ENCODE peak calls at places on chromosomes 5 and 9, in seven cellular contexts. C is uterus, A is cardiac muscle cell, Q is lung, W is hepatocyte, T is GM23338, R is fibroblast of lung. F is an unnamed sample.
A peak's percentile ranks its signal among the peaks of the same experiment; 100 is the strongest.

GRCh38 chr5:3613726-3614125 is 18.1 kb downstream of the IRX1 start:
- DNase-seq in C (no peak), A (no peak), Q (no peak), W (no peak), T (no peak), R (no peak), F (no peak)

GRCh38 chr5:181243521-181244307 is at the start of gene RACK1:
- DNase-seq in C (peak; percentile 86), A (peak; percentile 93), Q (peak; percentile 92), W (peak; percentile 93), T (peak; percentile 95), R (peak; percentile 86), F (peak; percentile 95)

GRCh38 chr5:88144219-88145040 is 124.2 kb downstream of the TMEM161B start:
- DNase-seq in C (peak; percentile 16), A (peak; percentile 12), Q (no peak), W (no peak), T (peak; percentile 63), R (peak; percentile 36), F (no peak)

GRCh38 chr9:135300346-135301141 is 179.0 kb upstream of the PPP1R26 start:
- DNase-seq in C (no peak), A (no peak), Q (no peak), W (no peak), T (no peak), R (no peak), F (peak; percentile 48)

GRCh38 chr5:56663523-56663922 is 151.8 kb upstream of the MAP3K1 start:
- DNase-seq in C (no peak), A (no peak), Q (no peak), W (no peak), T (no peak), R (no peak), F (no peak)

GRCh38 chr5:27015758-27016157 is 22.6 kb downstream of the CDH9 start:
- DNase-seq in C (no peak), A (no peak), Q (no peak), W (no peak), T (no peak), R (no peak), F (no peak)

GRCh38 chr5:65482727-65483473 is 1.2 kb upstream of the ADAMTS6 start:
- DNase-seq in C (no peak), A (peak; percentile 40), Q (no peak), W (peak; percentile 53), T (peak; percentile 85), R (peak; percentile 75), F (peak; percentile 85)

GRCh38 chr5:1983401-1983800 is 100.7 kb upstream of the IRX4 start:
- DNase-seq in C (no peak), A (no peak), Q (peak; percentile 17), W (no peak), T (peak; percentile 25), R (no peak), F (no peak)

GRCh38 chr9:34560574-34561229 is 28.8 kb downstream of the CNTFR start:
- DNase-seq in C (no peak), A (no peak), Q (no peak), W (no peak), T (no peak), R (no peak), F (peak; percentile 45)

GRCh38 chr5:2259494-2260107 is 376.9 kb upstream of the IRX4 start:
- DNase-seq in C (no peak), A (no peak), Q (no peak), W (no peak), T (no peak), R (no peak), F (no peak)

GRCh38 chr5:124941051-124942049 is 194.9 kb upstream of the ZNF608 start:
- DNase-seq in C (no peak), A (no peak), Q (no peak), W (no peak), T (no peak), R (no peak), F (no peak)

GRCh38 chr9:94228616-94229015 is 30.5 kb upstream of the ZNF169 start:
- DNase-seq in C (no peak), A (no peak), Q (no peak), W (no peak), T (no peak), R (no peak), F (no peak)

DNA sequence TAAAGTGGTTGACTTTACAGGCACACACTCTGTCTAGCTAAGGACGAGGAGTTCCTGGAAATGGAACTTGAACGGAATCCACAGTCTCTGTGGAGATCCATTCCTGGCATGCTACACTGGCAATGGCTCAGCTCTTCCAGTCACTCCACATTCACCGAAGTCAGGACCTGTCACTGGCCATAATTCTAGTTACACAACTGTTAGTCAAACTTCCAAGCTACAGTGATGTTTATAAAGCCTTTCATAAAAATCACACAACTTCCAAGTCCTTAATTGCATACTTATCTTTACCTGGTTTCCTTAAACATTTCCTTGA is 15.7 kb downstream of the CDC14B start:
- DNase-seq in C (peak; percentile 56), A (no peak), Q (no peak), W (no peak), T (no peak), R (peak; percentile 63), F (peak; percentile 35)
- H3K4me1 ChIP-seq in C (no peaks in the 10 kb centered on the region), A (peaks cover 30% of the 10 kb centered on the region), Q (peaks cover 3% of the 10 kb centered on the region), W (no peaks in the 10 kb centered on the region), T (peaks cover 10% of the 10 kb centered on the region), R (peaks cover 4% of the 10 kb centered on the region), F (no peaks in the 10 kb centered on the region)

GRCh38 chr5:131393498-131393968 is 129.7 kb downstream of the CDC42SE2 start:
- DNase-seq in C (no peak), A (peak; percentile 12), Q (no peak), W (no peak), T (no peak), R (peak; percentile 75), F (peak; percentile 70)
- H3K4me1 ChIP-seq in C (no peaks in the 10 kb centered on the region), A (no peaks in the 10 kb centered on the region), Q (no peaks in the 10 kb centered on the region), W (no peaks in the 10 kb centered on the region), T (no peaks in the 10 kb centered on the region), R (no peaks in the 10 kb centered on the region), F (peaks cover 18% of the 10 kb centered on the region)

GRCh38 chr5:154479944-154480750 is 2.1 kb upstream of the HAND1 start:
- DNase-seq in C (no peak), A (no peak), Q (no peak), W (no peak), T (peak; percentile 56), R (no peak), F (no peak)
- H3K4me1 ChIP-seq in C (peaks cover 22% of the 10 kb centered on the region), A (peaks cover 24% of the 10 kb centered on the region), Q (peaks cover 30% of the 10 kb centered on the region), W (peaks cover 56% of the 10 kb centered on the region), T (peaks cover 84% of the 10 kb centered on the region), R (no peaks in the 10 kb centered on the region), F (no peaks in the 10 kb centered on the region)

GRCh38 chr9:114229236-114229635 is 73.9 kb downstream of the COL27A1 start:
- DNase-seq in C (no peak), A (no peak), Q (no peak), W (no peak), T (no peak), R (no peak), F (no peak)
- H3K4me1 ChIP-seq in C (peaks cover 13% of the 10 kb centered on the region), A (peaks cover 19% of the 10 kb centered on the region), Q (no peaks in the 10 kb centered on the region), W (peaks cover 20% of the 10 kb centered on the region), T (peaks cover 11% of the 10 kb centered on the region), R (peaks cover 24% of the 10 kb centered on the region), F (peaks cover 23% of the 10 kb centered on the region)

GRCh38 chr9:131701789-131702337 is 38.0 kb downstream of the RAPGEF1 start:
- DNase-seq in C (no peak), A (no peak), Q (no peak), W (no peak), T (peak; percentile 66), R (peak; percentile 83), F (no peak)
- H3K4me1 ChIP-seq in C (no peaks in the 10 kb centered on the region), A (peaks cover 21% of the 10 kb centered on the region), Q (peaks cover 39% of the 10 kb centered on the region), W (peaks cover 31% of the 10 kb centered on the region), T (peaks cover 77% of the 10 kb centered on the region), R (peaks cover 14% of the 10 kb centered on the region), F (peaks cover 11% of the 10 kb centered on the region)

DNA sequence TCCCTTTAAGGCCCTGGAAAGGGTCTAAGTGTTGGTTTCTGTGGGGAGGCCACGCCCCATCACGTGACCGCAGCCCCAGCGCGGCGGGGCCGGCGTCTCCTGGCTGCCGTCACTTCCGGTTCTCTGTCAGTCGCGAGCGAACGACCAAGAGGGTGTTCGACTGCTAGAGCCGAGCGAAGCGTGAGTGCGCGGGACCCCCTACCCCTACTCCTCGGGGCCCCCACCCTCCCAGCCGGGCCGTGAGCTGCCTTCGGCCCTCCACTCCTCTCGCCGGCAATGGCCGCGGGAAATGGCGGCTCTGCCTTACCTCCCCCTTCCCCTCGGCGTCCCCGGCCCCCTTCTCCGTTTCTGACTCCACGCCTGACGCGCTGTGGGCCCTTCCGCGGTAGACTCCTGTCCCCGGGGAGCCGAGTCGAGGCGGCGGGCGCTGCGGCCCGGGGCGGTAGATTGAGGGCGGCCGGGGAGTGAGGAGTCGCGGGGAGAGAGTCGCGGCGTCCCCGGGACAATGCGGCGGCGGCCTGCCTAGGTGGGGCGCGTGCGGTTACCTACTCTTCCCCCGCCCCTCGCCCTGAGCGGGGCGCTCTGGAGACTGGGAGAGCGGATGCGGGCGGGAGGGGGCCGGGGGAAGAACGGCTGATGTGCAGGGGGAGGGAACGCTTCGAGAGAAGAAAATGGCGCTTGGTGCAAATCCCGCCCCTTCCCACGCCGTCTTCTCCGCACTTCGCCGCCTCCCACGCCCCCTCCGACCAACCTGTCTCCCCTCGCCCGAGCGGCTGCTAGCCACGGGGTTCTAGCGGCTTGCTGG is at the start of gene SUB1:
- DNase-seq in C (peak; percentile 92), A (peak; percentile 96), Q (peak; percentile 94), W (peak; percentile 97), T (peak; percentile 94), R (peak; percentile 88), F (peak; percentile 96)
- H3K4me1 ChIP-seq in C (no peaks in the 10 kb centered on the region), A (peaks cover 10% of the 10 kb centered on the region), Q (no peaks in the 10 kb centered on the region), W (peaks cover 5% of the 10 kb centered on the region), T (peaks cover 35% of the 10 kb centered on the region), R (peaks cover 3% of the 10 kb centered on the region), F (peaks cover 20% of the 10 kb centered on the region)

DNA sequence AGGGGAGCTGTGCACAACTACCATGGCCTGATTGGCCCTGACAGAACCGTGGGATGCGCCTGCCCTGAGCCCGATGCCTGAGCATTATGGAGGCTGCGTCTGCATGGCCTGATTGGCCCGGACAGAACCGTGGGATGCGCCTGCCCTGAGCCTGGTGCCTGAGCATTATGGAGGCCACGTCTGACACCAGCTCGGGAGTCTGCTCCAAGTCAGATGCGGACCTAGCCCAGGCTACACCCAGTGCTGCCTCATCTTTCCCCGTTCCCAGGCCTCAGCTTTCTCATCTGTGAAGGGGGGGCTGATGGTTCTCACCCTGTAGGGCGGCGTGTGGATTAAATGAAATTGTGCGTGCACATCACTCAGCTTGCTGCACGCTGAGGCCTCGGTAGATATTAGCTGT is 7.3 kb downstream of the CEP72 start:
- DNase-seq in C (no peak), A (no peak), Q (no peak), W (no peak), T (no peak), R (no peak), F (no peak)
- H3K4me1 ChIP-seq in C (no peaks in the 10 kb centered on the region), A (no peaks in the 10 kb centered on the region), Q (no peaks in the 10 kb centered on the region), W (no peaks in the 10 kb centered on the region), T (no peaks in the 10 kb centered on the region), R (no peaks in the 10 kb centered on the region), F (no peaks in the 10 kb centered on the region)

DNA sequence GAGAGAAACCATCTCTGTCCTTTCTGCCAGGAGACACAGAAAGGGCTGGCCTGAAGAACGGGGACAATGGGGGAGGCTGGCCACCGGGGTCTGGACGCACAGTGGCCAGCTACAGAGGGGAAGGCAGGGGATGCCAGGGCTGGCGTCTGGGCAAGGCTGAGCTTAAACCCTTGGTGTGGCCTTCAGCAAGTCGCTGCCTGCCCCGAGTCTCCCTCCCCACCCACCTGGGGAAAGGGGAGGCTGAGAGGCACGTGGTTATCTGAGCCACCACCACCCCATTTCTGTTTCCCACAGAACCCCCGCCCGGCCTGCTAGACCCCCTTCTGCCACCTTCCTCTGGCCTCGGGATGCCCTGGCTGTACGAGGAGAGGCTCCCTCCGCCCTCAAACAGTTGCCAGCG is 115.3 kb downstream of the VAV2 start:
- DNase-seq in C (no peak), A (no peak), Q (no peak), W (no peak), T (no peak), R (no peak), F (no peak)
- H3K4me1 ChIP-seq in C (no peaks in the 10 kb centered on the region), A (peaks cover 11% of the 10 kb centered on the region), Q (peaks cover 7% of the 10 kb centered on the region), W (peaks cover 52% of the 10 kb centered on the region), T (no peaks in the 10 kb centered on the region), R (peaks cover 2% of the 10 kb centered on the region), F (peaks cover 9% of the 10 kb centered on the region)

F was measured in osteoblast.